ENCODE peak calls at places on chromosome 20, in nine cellular contexts. H is cardiac fibroblast; T is fibroblast of pulmonary artery; P is PC-3; B is heart right ventricle; D is GM20000; F is kidney; Y is stomach; G is CD4-positive, alpha-beta T cell. R is an unnamed sample.
A peak's percentile ranks its signal among the peaks of the same experiment; 100 is the strongest.

GRCh38 chr20:48752963-48753362 is 74.8 kb downstream of the PREX1 start:
- DNase-seq in H (no peak), T (no peak), P (no peak), B (no peak), D (no peak), F (no peak), Y (no peak), G (no peak), R (no peak)

GRCh38 chr20:8860011-8860495 is 208.8 kb upstream of the PLCB4 start:
- DNase-seq in H (peak; percentile 90), T (peak; percentile 62), P (peak; percentile 96), B (no peak), D (no peak), F (no peak), Y (no peak), G (no peak), R (no peak)

GRCh38 chr20:10218536-10219451 is at the start of gene SNAP25:
- DNase-seq in H (peak; percentile 81), T (peak; percentile 87), P (peak; percentile 26), B (no peak), D (peak; percentile 30), F (peak; percentile 87), Y (peak; percentile 41), G (peak; percentile 4), R (no peak)

GRCh38 chr20:34834459-34834893 is 9.0 kb upstream of the NCOA6 start:
- DNase-seq in H (peak; percentile 54), T (peak; percentile 62), P (peak; percentile 86), B (no peak), D (peak; percentile 44), F (no peak), Y (no peak), G (no peak), R (no peak)

GRCh38 chr20:25295386-25296093 is 47.7 kb downstream of the PYGB start:
- DNase-seq in H (no peak), T (no peak), P (no peak), B (peak; percentile 70), D (no peak), F (no peak), Y (peak; percentile 72), G (no peak), R (no peak)

GRCh38 chr20:50126662-50127061 is 13.7 kb upstream of the UBE2V1 start:
- DNase-seq in H (no peak), T (no peak), P (no peak), B (no peak), D (no peak), F (no peak), Y (no peak), G (no peak), R (no peak)

GRCh38 chr20:40689943-40690835 is 1.2 kb upstream of the MAFB start:
- DNase-seq in H (peak; percentile 89), T (peak; percentile 91), P (peak; percentile 75), B (peak; percentile 90), D (peak; percentile 90), F (peak; percentile 96), Y (peak; percentile 90), G (peak; percentile 7), R (peak; percentile 83)

GRCh38 chr20:2136275-2136674 is 34.6 kb downstream of the STK35 start:
- DNase-seq in H (no peak), T (no peak), P (no peak), B (no peak), D (no peak), F (no peak), Y (no peak), G (no peak), R (no peak)

GRCh38 chr20:49475979-49476378 is 6.5 kb downstream of the KCNB1 start:
- DNase-seq in H (no peak), T (no peak), P (no peak), B (no peak), D (no peak), F (no peak), Y (no peak), G (no peak), R (no peak)

GRCh38 chr20:25865715-25866656 is 169.3 kb upstream of the ZNF337 start:
- DNase-seq in H (peak; percentile 79), T (peak; percentile 82), P (peak; percentile 76), B (peak; percentile 76), D (peak; percentile 48), F (peak; percentile 93), Y (peak; percentile 78), G (peak; percentile 68), R (peak; percentile 49)

GRCh38 chr20:64099880-64100565 is 7.3 kb downstream of the NPBWR2 start:
- DNase-seq in H (no peak), T (no peak), P (no peak), B (no peak), D (peak; percentile 65), F (no peak), Y (no peak), G (no peak), R (peak; percentile 47)

DNA sequence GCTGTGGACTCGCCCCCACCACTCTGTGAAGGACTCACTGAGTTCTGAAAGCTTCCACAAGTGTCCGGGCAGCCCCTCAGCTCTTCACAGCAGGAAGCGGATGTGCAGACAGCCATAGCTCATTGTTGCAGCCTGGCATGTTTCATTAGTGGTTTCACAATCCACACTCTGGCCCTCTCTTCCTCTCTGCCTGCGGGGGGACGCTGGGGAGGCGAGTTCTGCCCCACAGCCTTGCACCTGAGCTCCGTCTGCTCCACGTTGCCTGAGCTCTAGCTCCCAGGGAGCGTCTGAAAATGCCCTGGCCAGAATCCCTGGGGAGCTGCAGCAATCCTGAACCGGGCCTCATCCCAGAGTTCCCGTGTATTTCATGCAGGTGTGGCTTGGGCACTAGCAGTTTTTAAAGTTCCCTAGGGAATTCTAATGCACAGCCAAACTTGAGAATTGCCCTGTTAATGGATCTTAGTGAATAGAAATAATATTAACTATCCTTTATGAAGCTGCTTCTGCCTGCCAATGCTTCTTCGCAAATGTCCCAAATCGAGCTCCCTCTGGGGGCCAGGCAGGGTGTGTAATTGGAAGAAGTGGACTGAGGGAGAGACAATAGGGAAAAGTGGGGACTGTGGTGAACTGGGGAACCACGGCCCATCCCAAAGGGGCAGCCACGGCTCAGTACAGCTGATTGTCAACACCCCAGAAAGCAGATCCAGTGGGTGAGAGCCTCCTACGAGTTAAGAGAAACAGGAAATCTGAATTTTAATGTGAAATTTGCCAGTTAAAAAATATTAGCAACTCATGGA is 51.5 kb downstream of the CTCFL start:
- DNase-seq in H (peak; percentile 13), T (peak; percentile 29), P (no peak), B (no peak), D (peak; percentile 73), F (peak; percentile 70), Y (no peak), G (no peak), R (peak; percentile 76)
- TF ChIP-seq CTCF in H (no peak), T (no peak), P (peak; percentile 24), B (no peak), D (peak; percentile 6), F (no peak), Y (no peak), G (no peak), R (peak; percentile 1)

DNA sequence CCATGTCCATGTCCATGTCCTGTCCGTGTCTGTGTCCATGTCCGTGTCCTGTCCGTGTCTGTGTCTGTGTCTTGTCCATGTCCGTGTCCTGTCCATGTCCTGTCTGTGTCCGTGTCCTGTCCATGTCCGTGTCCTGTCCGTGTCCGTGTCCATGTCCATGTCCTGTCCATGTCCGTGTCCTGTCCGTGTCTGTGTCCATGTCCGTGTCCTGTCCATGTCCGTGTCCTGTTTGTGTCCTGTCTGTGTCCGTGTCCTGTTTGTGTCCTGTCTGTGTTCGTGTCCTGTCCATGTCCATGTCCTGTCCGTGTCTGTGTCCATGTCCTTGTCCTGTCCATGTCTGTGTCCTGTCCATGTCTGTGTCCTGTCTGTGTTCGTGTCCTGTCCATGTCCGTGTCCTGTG is 54.9 kb upstream of the BHLHE23 start:
- DNase-seq in H (no peak), T (no peak), P (no peak), B (no peak), D (no peak), F (peak; percentile 32), Y (no peak), G (no peak), R (no peak)
- TF ChIP-seq CTCF in H (no peak), T (no peak), P (no peak), B (no peak), D (no peak), F (no peak), Y (no peak), G (no peak), R (no peak)

GRCh38 chr20:57907131-57908083 is 197.6 kb upstream of the PMEPA1 start:
- DNase-seq in H (no peak), T (no peak), P (no peak), B (no peak), D (no peak), F (no peak), Y (no peak), G (no peak), R (no peak)

GRCh38 chr20:57909763-57910331 is 200.0 kb upstream of the PMEPA1 start:
- DNase-seq in H (no peak), T (no peak), P (no peak), B (no peak), D (no peak), F (no peak), Y (no peak), G (no peak), R (no peak)

GRCh38 chr20:57910716-57911115 is 200.9 kb upstream of the PMEPA1 start:
- DNase-seq in H (no peak), T (no peak), P (no peak), B (no peak), D (no peak), F (no peak), Y (no peak), G (no peak), R (no peak)

GRCh38 chr20:57908226-57908625 is 198.4 kb upstream of the PMEPA1 start:
- DNase-seq in H (no peak), T (no peak), P (no peak), B (no peak), D (no peak), F (no peak), Y (no peak), G (no peak), R (no peak)

DNA sequence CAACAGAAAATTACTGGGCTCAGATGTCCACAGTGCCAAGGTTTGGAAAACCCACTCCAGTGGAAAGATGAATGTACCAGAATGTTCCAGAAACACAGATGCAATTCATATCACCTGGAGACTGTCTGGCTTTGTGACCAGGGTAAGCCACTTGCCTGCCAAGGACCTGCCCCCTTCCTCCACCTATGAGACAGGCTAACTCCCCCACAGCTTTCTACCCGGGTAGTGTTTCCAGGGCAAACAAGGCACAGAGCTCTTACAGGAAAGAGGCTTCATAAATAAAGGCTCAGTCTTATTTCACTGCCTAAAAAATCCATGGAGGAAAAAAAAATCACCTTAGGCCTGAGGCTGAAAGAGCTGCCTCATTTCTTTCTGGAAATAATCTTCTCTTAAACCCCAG is 198.9 kb upstream of the PMEPA1 start:
- DNase-seq in H (no peak), T (no peak), P (no peak), B (no peak), D (no peak), F (no peak), Y (no peak), G (no peak), R (no peak)
- TF ChIP-seq CTCF in H (no peak), T (no peak), P (no peak), B (no peak), D (no peak), F (no peak), Y (no peak), G (no peak), R (no peak)

DNA sequence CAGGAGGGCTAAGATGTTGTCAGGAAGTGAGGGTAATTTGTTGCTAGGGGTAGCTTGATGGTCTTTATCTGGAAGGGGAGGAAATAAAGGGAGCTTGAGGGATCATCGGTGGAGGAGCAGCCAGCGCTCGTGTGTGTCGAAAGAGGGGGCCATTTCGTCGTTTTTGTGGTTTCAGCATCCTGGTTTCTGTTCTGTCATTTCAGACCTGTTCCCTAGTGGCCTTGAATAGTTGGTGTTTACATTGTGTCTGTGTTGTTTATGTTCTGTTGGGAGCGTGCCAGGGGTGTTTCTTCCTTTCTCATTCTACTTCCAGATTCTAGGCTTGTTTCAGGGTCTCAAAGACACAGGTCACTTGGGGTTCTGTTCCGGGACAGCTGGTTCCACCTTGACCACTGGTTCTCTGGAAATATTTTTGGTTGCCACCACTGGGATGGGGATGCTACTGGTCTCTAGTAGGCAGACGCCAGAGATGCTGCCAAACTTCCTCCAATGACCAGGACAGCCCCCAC is 113.9 kb upstream of the NAA20 start:
- DNase-seq in H (peak; percentile 68), T (peak; percentile 57), P (no peak), B (peak; percentile 47), D (peak; percentile 73), F (no peak), Y (peak; percentile 44), G (no peak), R (no peak)
- TF ChIP-seq CTCF in H (no peak), T (no peak), P (no peak), B (peak; percentile 32), D (peak; percentile 63), F (peak; percentile 10), Y (peak; percentile 32), G (no peak), R (peak; percentile 59)